ENCODE peak calls at places on chromosomes 7 and 10, in six cellular contexts. One of them, this sample, is unnamed.

GRCh38 chr10:107442035-107442505 is 277.6 kb upstream of the SORCS1 start:
- DNase-seq in T-helper 9 cell: no peak
- DNase-seq in GM04504: no peak
- DNase-seq in left ventricle myocardium superior: no peak
- DNase-seq in NCI-H446: no peak
- DNase-seq in EL: peak
- DNase-seq in this sample: peak

GRCh38 chr7:155767562-155768437 is 44.5 kb downstream of the SHH start:
- DNase-seq in T-helper 9 cell: no peak
- DNase-seq in GM04504: no peak
- DNase-seq in left ventricle myocardium superior: no peak
- DNase-seq in NCI-H446: no peak
- DNase-seq in EL: no peak
- DNase-seq in this sample: no peak

GRCh38 chr10:21954132-21954531 is 49.4 kb downstream of the DNAJC1 start:
- DNase-seq in T-helper 9 cell: no peak
- DNase-seq in GM04504: no peak
- DNase-seq in left ventricle myocardium superior: no peak
- DNase-seq in NCI-H446: no peak
- DNase-seq in EL: no peak
- DNase-seq in this sample: no peak

GRCh38 chr10:59285848-59286247 is 76.5 kb downstream of the FAM13C start:
- DNase-seq in T-helper 9 cell: no peak
- DNase-seq in GM04504: no peak
- DNase-seq in left ventricle myocardium superior: no peak
- DNase-seq in NCI-H446: no peak
- DNase-seq in EL: no peak
- DNase-seq in this sample: no peak

GRCh38 chr7:139748373-139748765 is 29.4 kb downstream of the HIPK2 start:
- DNase-seq in T-helper 9 cell: no peak
- DNase-seq in GM04504: no peak
- DNase-seq in left ventricle myocardium superior: no peak
- DNase-seq in NCI-H446: no peak
- DNase-seq in EL: no peak
- DNase-seq in this sample: no peak

GRCh38 chr10:34139559-34139958 is 675.5 kb downstream of the PARD3 start:
- DNase-seq in T-helper 9 cell: no peak
- DNase-seq in GM04504: no peak
- DNase-seq in left ventricle myocardium superior: no peak
- DNase-seq in NCI-H446: no peak
- DNase-seq in EL: peak
- DNase-seq in this sample: no peak

GRCh38 chr7:17021205-17021604 is 139.4 kb upstream of the AGR3 start:
- DNase-seq in T-helper 9 cell: no peak
- DNase-seq in GM04504: no peak
- DNase-seq in left ventricle myocardium superior: no peak
- DNase-seq in NCI-H446: no peak
- DNase-seq in EL: no peak
- DNase-seq in this sample: no peak

GRCh38 chr10:102769375-102770107 is 25.8 kb downstream of the WBP1L start:
- DNase-seq in T-helper 9 cell: no peak
- DNase-seq in GM04504: no peak
- DNase-seq in left ventricle myocardium superior: no peak
- DNase-seq in NCI-H446: no peak
- DNase-seq in EL: no peak
- DNase-seq in this sample: no peak

GRCh38 chr7:106462365-106462859 is 177.6 kb upstream of the NAMPT start:
- DNase-seq in T-helper 9 cell: no peak
- DNase-seq in GM04504: no peak
- DNase-seq in left ventricle myocardium superior: no peak
- DNase-seq in NCI-H446: peak
- DNase-seq in EL: peak
- DNase-seq in this sample: no peak

GRCh38 chr10:3455385-3456334 is 283.1 kb upstream of the PITRM1 start:
- DNase-seq in T-helper 9 cell: no peak
- DNase-seq in GM04504: no peak
- DNase-seq in left ventricle myocardium superior: no peak
- DNase-seq in NCI-H446: no peak
- DNase-seq in EL: peak
- DNase-seq in this sample: no peak

GRCh38 chr7:69399038-69399800 is 199.1 kb upstream of the AUTS2 start:
- DNase-seq in T-helper 9 cell: no peak
- DNase-seq in GM04504: peak
- DNase-seq in left ventricle myocardium superior: no peak
- DNase-seq in NCI-H446: no peak
- DNase-seq in EL: no peak
- DNase-seq in this sample: no peak

GRCh38 chr7:132655071-132655761 is 78.9 kb upstream of the PLXNA4 start:
- DNase-seq in T-helper 9 cell: peak
- DNase-seq in GM04504: no peak
- DNase-seq in left ventricle myocardium superior: peak
- DNase-seq in NCI-H446: no peak
- DNase-seq in EL: peak
- DNase-seq in this sample: no peak

GRCh38 chr7:103551006-103551405 is 105.0 kb upstream of the SLC26A5 start:
- DNase-seq in T-helper 9 cell: no peak
- DNase-seq in GM04504: no peak
- DNase-seq in left ventricle myocardium superior: no peak
- DNase-seq in NCI-H446: no peak
- DNase-seq in EL: no peak
- DNase-seq in this sample: no peak

GRCh38 chr10:91551856-91552255 is 81.0 kb downstream of the PPP1R3C start:
- DNase-seq in T-helper 9 cell: no peak
- DNase-seq in GM04504: peak
- DNase-seq in left ventricle myocardium superior: peak
- DNase-seq in NCI-H446: peak
- DNase-seq in EL: peak
- DNase-seq in this sample: no peak